ENCODE peak calls at places on chromosomes 12 and 14, in six cellular contexts. X, D, A, U, J and N are unnamed samples.
A peak's percentile ranks its signal among the peaks of the same experiment; 100 is the strongest.

GRCh38 chr12:42750356-42750755 is 160.8 kb upstream of the PRICKLE1 start:
- DNase-seq in X (no peak), D (no peak), A (no peak), U (no peak), J (no peak), N (no peak)

GRCh38 chr14:21440857-21441256 is 15.1 kb downstream of the CHD8 start:
- DNase-seq in X (no peak), D (no peak), A (no peak), U (no peak), J (no peak), N (no peak)

GRCh38 chr14:29243355-29243754 is 476.8 kb downstream of the FOXG1 start:
- DNase-seq in X (no peak), D (peak; percentile 31), A (no peak), U (peak; percentile 82), J (no peak), N (no peak)

GRCh38 chr14:89422181-89422951 is 5.3 kb upstream of the FOXN3 start:
- DNase-seq in X (peak; percentile 76), D (no peak), A (no peak), U (no peak), J (no peak), N (no peak)

GRCh38 chr14:97180304-97181200 is 383.4 kb downstream of the VRK1 start:
- DNase-seq in X (no peak), D (no peak), A (no peak), U (peak; percentile 77), J (no peak), N (no peak)

GRCh38 chr12:48973992-48974673 is 2.6 kb upstream of the WNT10B start:
- DNase-seq in X (peak; percentile 61), D (peak; percentile 40), A (no peak), U (peak; percentile 44), J (no peak), N (no peak)

GRCh38 chr14:100159107-100159864 is at the start of gene DEGS2:
- DNase-seq in X (peak; percentile 58), D (no peak), A (peak; percentile 36), U (no peak), J (no peak), N (no peak)

GRCh38 chr14:21149641-21150367 is 6.1 kb downstream of the OR5AU1 start:
- DNase-seq in X (no peak), D (no peak), A (no peak), U (no peak), J (no peak), N (no peak)

GRCh38 chr12:103161582-103161981 is 204.1 kb downstream of the ASCL1 start:
- DNase-seq in X (no peak), D (no peak), A (no peak), U (no peak), J (no peak), N (no peak)

GRCh38 chr14:95910628-95911027 is 34.0 kb downstream of the TUNAR start:
- DNase-seq in X (no peak), D (no peak), A (no peak), U (no peak), J (no peak), N (no peak)

GRCh38 chr12:121010860-121011259 is 5.4 kb downstream of the C12orf43 start:
- DNase-seq in X (no peak), D (no peak), A (no peak), U (no peak), J (no peak), N (no peak)

GRCh38 chr12:71945883-71946282 is 7.2 kb downstream of the TPH2 start:
- DNase-seq in X (no peak), D (no peak), A (no peak), U (no peak), J (no peak), N (no peak)

GRCh38 chr14:83425138-83425537 is 1891.5 kb upstream of the SEL1L start:
- DNase-seq in X (no peak), D (peak; percentile 35), A (peak; percentile 82), U (peak; percentile 31), J (no peak), N (no peak)

GRCh38 chr14:90427848-90428426 is 31.1 kb downstream of the CALM1 start:
- DNase-seq in X (no peak), D (no peak), A (no peak), U (no peak), J (no peak), N (no peak)